ENCODE peak calls at places on chromosomes 4 and X, in nine cellular contexts. One of them, this sample, is unnamed.

GRCh38 chrX:72268601-72269365 is 8.3 kb downstream of the RPS4X start:
- DNase-seq in germinal center: no peak
- DNase-seq in tibial nerve: no peak
- DNase-seq in NCI-H510A treated with DMSO at 0.1 percent for 48 hours: no peak
- DNase-seq in MG63: no peak
- DNase-seq in NCI-H460: no peak
- DNase-seq in A172: no peak
- DNase-seq in fibroblast of lung: peak; percentile 69
- DNase-seq in AG09309: peak; percentile 49
- DNase-seq in this sample: no peak

GRCh38 chr4:151324449-151325319 is 721 bp downstream of the SH3D19 start:
- DNase-seq in germinal center: no peak
- DNase-seq in tibial nerve: peak; percentile 17
- DNase-seq in NCI-H510A treated with DMSO at 0.1 percent for 48 hours: peak; percentile 18
- DNase-seq in MG63: peak; percentile 65
- DNase-seq in NCI-H460: peak; percentile 45
- DNase-seq in A172: peak; percentile 74
- DNase-seq in fibroblast of lung: peak; percentile 45
- DNase-seq in AG09309: no peak
- DNase-seq in this sample: peak; percentile 32

GRCh38 chr4:142411993-142412392 is 434.1 kb downstream of the INPP4B start:
- DNase-seq in germinal center: no peak
- DNase-seq in tibial nerve: no peak
- DNase-seq in NCI-H510A treated with DMSO at 0.1 percent for 48 hours: no peak
- DNase-seq in MG63: no peak
- DNase-seq in NCI-H460: no peak
- DNase-seq in A172: no peak
- DNase-seq in fibroblast of lung: no peak
- DNase-seq in AG09309: no peak
- DNase-seq in this sample: no peak

GRCh38 chr4:165865995-165866650 is 6.9 kb upstream of the TLL1 start:
- DNase-seq in germinal center: no peak
- DNase-seq in tibial nerve: no peak
- DNase-seq in NCI-H510A treated with DMSO at 0.1 percent for 48 hours: no peak
- DNase-seq in MG63: no peak
- DNase-seq in NCI-H460: no peak
- DNase-seq in A172: no peak
- DNase-seq in fibroblast of lung: no peak
- DNase-seq in AG09309: no peak
- DNase-seq in this sample: no peak

GRCh38 chr4:121072080-121072835 is at the start of gene NDNF:
- DNase-seq in germinal center: no peak
- DNase-seq in tibial nerve: peak; percentile 33
- DNase-seq in NCI-H510A treated with DMSO at 0.1 percent for 48 hours: peak; percentile 23
- DNase-seq in MG63: peak; percentile 22
- DNase-seq in NCI-H460: no peak
- DNase-seq in A172: peak; percentile 10
- DNase-seq in fibroblast of lung: peak; percentile 54
- DNase-seq in AG09309: no peak
- DNase-seq in this sample: peak; percentile 29

GRCh38 chr4:165439344-165439743 is 60.5 kb downstream of the CPE start:
- DNase-seq in germinal center: no peak
- DNase-seq in tibial nerve: no peak
- DNase-seq in NCI-H510A treated with DMSO at 0.1 percent for 48 hours: no peak
- DNase-seq in MG63: no peak
- DNase-seq in NCI-H460: no peak
- DNase-seq in A172: no peak
- DNase-seq in fibroblast of lung: no peak
- DNase-seq in AG09309: no peak
- DNase-seq in this sample: no peak

GRCh38 chr4:80407246-80407645 is 71.7 kb downstream of the CFAP299 start:
- DNase-seq in germinal center: no peak
- DNase-seq in tibial nerve: peak; percentile 62
- DNase-seq in NCI-H510A treated with DMSO at 0.1 percent for 48 hours: no peak
- DNase-seq in MG63: peak; percentile 71
- DNase-seq in NCI-H460: no peak
- DNase-seq in A172: peak; percentile 3
- DNase-seq in fibroblast of lung: peak; percentile 77
- DNase-seq in AG09309: peak; percentile 57
- DNase-seq in this sample: no peak

GRCh38 chrX:42246814-42247213 is 323.5 kb upstream of the CASK start:
- DNase-seq in germinal center: no peak
- DNase-seq in tibial nerve: no peak
- DNase-seq in NCI-H510A treated with DMSO at 0.1 percent for 48 hours: no peak
- DNase-seq in MG63: no peak
- DNase-seq in NCI-H460: no peak
- DNase-seq in A172: no peak
- DNase-seq in fibroblast of lung: no peak
- DNase-seq in AG09309: no peak
- DNase-seq in this sample: no peak

GRCh38 chr4:183398298-183399129 is 45.9 kb upstream of the CDKN2AIP start:
- DNase-seq in germinal center: peak; percentile 57
- DNase-seq in tibial nerve: peak; percentile 20
- DNase-seq in NCI-H510A treated with DMSO at 0.1 percent for 48 hours: peak; percentile 31
- DNase-seq in MG63: peak; percentile 81
- DNase-seq in NCI-H460: peak; percentile 62
- DNase-seq in A172: peak; percentile 36
- DNase-seq in fibroblast of lung: peak; percentile 69
- DNase-seq in AG09309: no peak
- DNase-seq in this sample: no peak

GRCh38 chr4:93788712-93789111 is 39.8 kb upstream of the ATOH1 start:
- DNase-seq in germinal center: no peak
- DNase-seq in tibial nerve: no peak
- DNase-seq in NCI-H510A treated with DMSO at 0.1 percent for 48 hours: peak; percentile 26
- DNase-seq in MG63: no peak
- DNase-seq in NCI-H460: peak; percentile 12
- DNase-seq in A172: peak; percentile 18
- DNase-seq in fibroblast of lung: peak; percentile 39
- DNase-seq in AG09309: no peak
- DNase-seq in this sample: no peak

GRCh38 chr4:174157106-174157607 is 126.3 kb downstream of the FBXO8 start:
- DNase-seq in germinal center: no peak
- DNase-seq in tibial nerve: no peak
- DNase-seq in NCI-H510A treated with DMSO at 0.1 percent for 48 hours: no peak
- DNase-seq in MG63: no peak
- DNase-seq in NCI-H460: no peak
- DNase-seq in A172: no peak
- DNase-seq in fibroblast of lung: peak; percentile 22
- DNase-seq in AG09309: no peak
- DNase-seq in this sample: no peak

GRCh38 chr4:1329408-1330371 is 17.3 kb upstream of the UVSSA start:
- DNase-seq in germinal center: no peak
- DNase-seq in tibial nerve: no peak
- DNase-seq in NCI-H510A treated with DMSO at 0.1 percent for 48 hours: no peak
- DNase-seq in MG63: no peak
- DNase-seq in NCI-H460: no peak
- DNase-seq in A172: peak; percentile 69
- DNase-seq in fibroblast of lung: peak; percentile 9
- DNase-seq in AG09309: no peak
- DNase-seq in this sample: no peak

GRCh38 chr4:81905966-81906365 is 434.3 kb upstream of the RASGEF1B start:
- DNase-seq in germinal center: no peak
- DNase-seq in tibial nerve: no peak
- DNase-seq in NCI-H510A treated with DMSO at 0.1 percent for 48 hours: no peak
- DNase-seq in MG63: no peak
- DNase-seq in NCI-H460: no peak
- DNase-seq in A172: no peak
- DNase-seq in fibroblast of lung: no peak
- DNase-seq in AG09309: no peak
- DNase-seq in this sample: no peak

GRCh38 chrX:131854586-131854985 is 168.5 kb upstream of the STK26 start:
- DNase-seq in germinal center: no peak
- DNase-seq in tibial nerve: no peak
- DNase-seq in NCI-H510A treated with DMSO at 0.1 percent for 48 hours: no peak
- DNase-seq in MG63: no peak
- DNase-seq in NCI-H460: no peak
- DNase-seq in A172: no peak
- DNase-seq in fibroblast of lung: peak; percentile 7
- DNase-seq in AG09309: no peak
- DNase-seq in this sample: no peak

GRCh38 chr4:115361781-115362180 is 248.4 kb upstream of the NDST4 start:
- DNase-seq in germinal center: no peak
- DNase-seq in tibial nerve: no peak
- DNase-seq in NCI-H510A treated with DMSO at 0.1 percent for 48 hours: no peak
- DNase-seq in MG63: no peak
- DNase-seq in NCI-H460: no peak
- DNase-seq in A172: no peak
- DNase-seq in fibroblast of lung: no peak
- DNase-seq in AG09309: no peak
- DNase-seq in this sample: no peak

GRCh38 chrX:63934791-63935190 is 149.8 kb upstream of the ARHGEF9 start:
- DNase-seq in germinal center: no peak
- DNase-seq in tibial nerve: no peak
- DNase-seq in NCI-H510A treated with DMSO at 0.1 percent for 48 hours: no peak
- DNase-seq in MG63: no peak
- DNase-seq in NCI-H460: no peak
- DNase-seq in A172: no peak
- DNase-seq in fibroblast of lung: no peak
- DNase-seq in AG09309: no peak
- DNase-seq in this sample: no peak

GRCh38 chr4:27635936-27636913 is 775.6 kb downstream of the STIM2 start:
- DNase-seq in germinal center: no peak
- DNase-seq in tibial nerve: no peak
- DNase-seq in NCI-H510A treated with DMSO at 0.1 percent for 48 hours: no peak
- DNase-seq in MG63: no peak
- DNase-seq in NCI-H460: no peak
- DNase-seq in A172: no peak
- DNase-seq in fibroblast of lung: no peak
- DNase-seq in AG09309: no peak
- DNase-seq in this sample: no peak

GRCh38 chrX:67159437-67159836 is 384.4 kb upstream of the AR start:
- DNase-seq in germinal center: no peak
- DNase-seq in tibial nerve: no peak
- DNase-seq in NCI-H510A treated with DMSO at 0.1 percent for 48 hours: no peak
- DNase-seq in MG63: no peak
- DNase-seq in NCI-H460: no peak
- DNase-seq in A172: no peak
- DNase-seq in fibroblast of lung: no peak
- DNase-seq in AG09309: no peak
- DNase-seq in this sample: no peak

GRCh38 chr4:76607266-76607799 is 172.3 kb downstream of the SHROOM3 start:
- DNase-seq in germinal center: no peak
- DNase-seq in tibial nerve: no peak
- DNase-seq in NCI-H510A treated with DMSO at 0.1 percent for 48 hours: no peak
- DNase-seq in MG63: no peak
- DNase-seq in NCI-H460: no peak
- DNase-seq in A172: peak; percentile 46
- DNase-seq in fibroblast of lung: no peak
- DNase-seq in AG09309: peak; percentile 96
- DNase-seq in this sample: no peak

GRCh38 chr4:96295143-96295763 is 455.4 kb downstream of the PDHA2 start:
- DNase-seq in germinal center: no peak
- DNase-seq in tibial nerve: no peak
- DNase-seq in NCI-H510A treated with DMSO at 0.1 percent for 48 hours: no peak
- DNase-seq in MG63: no peak
- DNase-seq in NCI-H460: no peak
- DNase-seq in A172: peak; percentile 6
- DNase-seq in fibroblast of lung: no peak
- DNase-seq in AG09309: no peak
- DNase-seq in this sample: no peak

GRCh38 chr4:18556402-18556801 is 534.8 kb upstream of the LCORL start:
- DNase-seq in germinal center: no peak
- DNase-seq in tibial nerve: no peak
- DNase-seq in NCI-H510A treated with DMSO at 0.1 percent for 48 hours: no peak
- DNase-seq in MG63: no peak
- DNase-seq in NCI-H460: no peak
- DNase-seq in A172: no peak
- DNase-seq in fibroblast of lung: no peak
- DNase-seq in AG09309: no peak
- DNase-seq in this sample: no peak

GRCh38 chr4:184408021-184408710 is 66.2 kb downstream of the IRF2 start:
- DNase-seq in germinal center: no peak
- DNase-seq in tibial nerve: no peak
- DNase-seq in NCI-H510A treated with DMSO at 0.1 percent for 48 hours: no peak
- DNase-seq in MG63: no peak
- DNase-seq in NCI-H460: no peak
- DNase-seq in A172: peak; percentile 18
- DNase-seq in fibroblast of lung: peak; percentile 75
- DNase-seq in AG09309: peak; percentile 32
- DNase-seq in this sample: peak; percentile 17

GRCh38 chrX:46254623-46255022 is 290.6 kb downstream of the ZNF674 start:
- DNase-seq in germinal center: no peak
- DNase-seq in tibial nerve: no peak
- DNase-seq in NCI-H510A treated with DMSO at 0.1 percent for 48 hours: no peak
- DNase-seq in MG63: no peak
- DNase-seq in NCI-H460: no peak
- DNase-seq in A172: no peak
- DNase-seq in fibroblast of lung: no peak
- DNase-seq in AG09309: no peak
- DNase-seq in this sample: no peak

GRCh38 chrX:154117566-154117965 is 20.0 kb upstream of the MECP2 start:
- DNase-seq in germinal center: no peak
- DNase-seq in tibial nerve: no peak
- DNase-seq in NCI-H510A treated with DMSO at 0.1 percent for 48 hours: no peak
- DNase-seq in MG63: no peak
- DNase-seq in NCI-H460: no peak
- DNase-seq in A172: no peak
- DNase-seq in fibroblast of lung: no peak
- DNase-seq in AG09309: no peak
- DNase-seq in this sample: no peak

GRCh38 chrX:39162322-39162721 is 361.1 kb downstream of the MID1IP1 start:
- DNase-seq in germinal center: no peak
- DNase-seq in tibial nerve: no peak
- DNase-seq in NCI-H510A treated with DMSO at 0.1 percent for 48 hours: no peak
- DNase-seq in MG63: no peak
- DNase-seq in NCI-H460: no peak
- DNase-seq in A172: no peak
- DNase-seq in fibroblast of lung: no peak
- DNase-seq in AG09309: no peak
- DNase-seq in this sample: no peak

GRCh38 chrX:13994681-13995080 is 35.0 kb downstream of the GEMIN8 start:
- DNase-seq in germinal center: no peak
- DNase-seq in tibial nerve: no peak
- DNase-seq in NCI-H510A treated with DMSO at 0.1 percent for 48 hours: no peak
- DNase-seq in MG63: no peak
- DNase-seq in NCI-H460: no peak
- DNase-seq in A172: no peak
- DNase-seq in fibroblast of lung: no peak
- DNase-seq in AG09309: no peak
- DNase-seq in this sample: no peak

GRCh38 chr4:41882622-41883347 is 52.4 kb upstream of the TMEM33 start:
- DNase-seq in germinal center: peak; percentile 84
- DNase-seq in tibial nerve: peak; percentile 21
- DNase-seq in NCI-H510A treated with DMSO at 0.1 percent for 48 hours: peak; percentile 65
- DNase-seq in MG63: peak; percentile 19
- DNase-seq in NCI-H460: peak; percentile 22
- DNase-seq in A172: peak; percentile 17
- DNase-seq in fibroblast of lung: peak; percentile 39
- DNase-seq in AG09309: no peak
- DNase-seq in this sample: peak; percentile 65

GRCh38 chr4:94285666-94286065 is 57.0 kb downstream of the HPGDS start:
- DNase-seq in germinal center: no peak
- DNase-seq in tibial nerve: no peak
- DNase-seq in NCI-H510A treated with DMSO at 0.1 percent for 48 hours: no peak
- DNase-seq in MG63: no peak
- DNase-seq in NCI-H460: no peak
- DNase-seq in A172: no peak
- DNase-seq in fibroblast of lung: no peak
- DNase-seq in AG09309: no peak
- DNase-seq in this sample: no peak

GRCh38 chr4:3436798-3437581 is 4.8 kb upstream of the HGFAC start:
- DNase-seq in germinal center: no peak
- DNase-seq in tibial nerve: no peak
- DNase-seq in NCI-H510A treated with DMSO at 0.1 percent for 48 hours: peak; percentile 75
- DNase-seq in MG63: peak; percentile 94
- DNase-seq in NCI-H460: peak; percentile 71
- DNase-seq in A172: peak; percentile 83
- DNase-seq in fibroblast of lung: peak; percentile 39
- DNase-seq in AG09309: no peak
- DNase-seq in this sample: peak; percentile 94

GRCh38 chr4:76654796-76655195 is 219.8 kb downstream of the SHROOM3 start:
- DNase-seq in germinal center: no peak
- DNase-seq in tibial nerve: no peak
- DNase-seq in NCI-H510A treated with DMSO at 0.1 percent for 48 hours: no peak
- DNase-seq in MG63: no peak
- DNase-seq in NCI-H460: no peak
- DNase-seq in A172: no peak
- DNase-seq in fibroblast of lung: no peak
- DNase-seq in AG09309: no peak
- DNase-seq in this sample: no peak

GRCh38 chr4:145937990-145938611 is 522 bp downstream of the ZNF827 start:
- DNase-seq in germinal center: peak; percentile 64
- DNase-seq in tibial nerve: no peak
- DNase-seq in NCI-H510A treated with DMSO at 0.1 percent for 48 hours: peak; percentile 27
- DNase-seq in MG63: no peak
- DNase-seq in NCI-H460: no peak
- DNase-seq in A172: peak; percentile 18
- DNase-seq in fibroblast of lung: peak; percentile 38
- DNase-seq in AG09309: no peak
- DNase-seq in this sample: no peak